ENCODE peak calls at places on chromosome 11, in ten cellular contexts. One of them, this sample, is unnamed.

GRCh38 chr11:30364139-30364875 is 41.4 kb downstream of the ARL14EP start:
- DNase-seq in kidney epithelial cell: no peak
- DNase-seq in IMR-90: no peak
- DNase-seq in AG10803: no peak
- DNase-seq in Peyer's patch: no peak
- DNase-seq in lower lobe of right lung: no peak
- DNase-seq in tibial artery: no peak
- DNase-seq in brain microvascular endothelial cell: no peak
- DNase-seq in AG09309: no peak
- DNase-seq in PC-9: no peak
- DNase-seq in this sample: no peak

GRCh38 chr11:76975513-76975912 is 58.7 kb upstream of the B3GNT6 start:
- DNase-seq in brain microvascular endothelial cell: no peak
- DNase-seq in AG10803: no peak
- DNase-seq in kidney epithelial cell: no peak
- DNase-seq in tibial artery: no peak
- DNase-seq in Peyer's patch: no peak
- DNase-seq in PC-9: no peak
- DNase-seq in AG09309: no peak
- DNase-seq in lower lobe of right lung: no peak
- DNase-seq in IMR-90: no peak
- DNase-seq in this sample: no peak

GRCh38 chr11:43367382-43368178 is 8.9 kb downstream of the TTC17 start:
- DNase-seq in PC-9: no peak
- DNase-seq in brain microvascular endothelial cell: no peak
- DNase-seq in IMR-90: peak
- DNase-seq in tibial artery: no peak
- DNase-seq in AG09309: no peak
- DNase-seq in kidney epithelial cell: no peak
- DNase-seq in Peyer's patch: no peak
- DNase-seq in AG10803: no peak
- DNase-seq in lower lobe of right lung: no peak
- DNase-seq in this sample: no peak

GRCh38 chr11:33633251-33634003 is 67.2 kb downstream of the C11orf91 start:
- DNase-seq in tibial artery: no peak
- DNase-seq in brain microvascular endothelial cell: peak
- DNase-seq in PC-9: peak
- DNase-seq in Peyer's patch: no peak
- DNase-seq in IMR-90: peak
- DNase-seq in AG09309: no peak
- DNase-seq in lower lobe of right lung: no peak
- DNase-seq in AG10803: peak
- DNase-seq in kidney epithelial cell: peak
- DNase-seq in this sample: no peak

GRCh38 chr11:66842896-66843775 is at the start of gene RCE1:
- DNase-seq in brain microvascular endothelial cell: peak
- DNase-seq in PC-9: peak
- DNase-seq in lower lobe of right lung: peak
- DNase-seq in Peyer's patch: peak
- DNase-seq in IMR-90: peak
- DNase-seq in AG09309: peak
- DNase-seq in AG10803: peak
- DNase-seq in kidney epithelial cell: peak
- DNase-seq in tibial artery: peak
- DNase-seq in this sample: peak

GRCh38 chr11:27294654-27295053 is 68.4 kb downstream of the CCDC34 start:
- DNase-seq in Peyer's patch: no peak
- DNase-seq in AG09309: no peak
- DNase-seq in lower lobe of right lung: no peak
- DNase-seq in brain microvascular endothelial cell: no peak
- DNase-seq in kidney epithelial cell: no peak
- DNase-seq in PC-9: no peak
- DNase-seq in AG10803: no peak
- DNase-seq in IMR-90: no peak
- DNase-seq in tibial artery: no peak
- DNase-seq in this sample: no peak

GRCh38 chr11:86397351-86397750 is 22.7 kb downstream of the CCDC81 start:
- DNase-seq in kidney epithelial cell: no peak
- DNase-seq in Peyer's patch: no peak
- DNase-seq in AG10803: no peak
- DNase-seq in PC-9: no peak
- DNase-seq in lower lobe of right lung: no peak
- DNase-seq in AG09309: no peak
- DNase-seq in tibial artery: no peak
- DNase-seq in IMR-90: no peak
- DNase-seq in brain microvascular endothelial cell: no peak
- DNase-seq in this sample: no peak

GRCh38 chr11:5204787-5205186 is 4.3 kb upstream of the OR51V1 start:
- DNase-seq in PC-9: no peak
- DNase-seq in AG09309: peak
- DNase-seq in lower lobe of right lung: no peak
- DNase-seq in kidney epithelial cell: peak
- DNase-seq in Peyer's patch: no peak
- DNase-seq in tibial artery: no peak
- DNase-seq in IMR-90: peak
- DNase-seq in brain microvascular endothelial cell: peak
- DNase-seq in AG10803: peak
- DNase-seq in this sample: no peak

GRCh38 chr11:6667733-6668374 is 12.2 kb upstream of the DCHS1 start:
- DNase-seq in AG09309: no peak
- DNase-seq in kidney epithelial cell: no peak
- DNase-seq in AG10803: peak
- DNase-seq in tibial artery: no peak
- DNase-seq in lower lobe of right lung: no peak
- DNase-seq in brain microvascular endothelial cell: peak
- DNase-seq in PC-9: no peak
- DNase-seq in Peyer's patch: no peak
- DNase-seq in IMR-90: peak
- DNase-seq in this sample: no peak

GRCh38 chr11:76659672-76660532 is 10.6 kb downstream of the LRRC32 start:
- DNase-seq in IMR-90: no peak
- DNase-seq in lower lobe of right lung: peak
- DNase-seq in PC-9: no peak
- DNase-seq in AG10803: no peak
- DNase-seq in kidney epithelial cell: no peak
- DNase-seq in Peyer's patch: peak
- DNase-seq in tibial artery: peak
- DNase-seq in AG09309: no peak
- DNase-seq in brain microvascular endothelial cell: no peak
- DNase-seq in this sample: peak

GRCh38 chr11:75152090-75152489 is 1.2 kb downstream of the SLCO2B1 start:
- DNase-seq in IMR-90: no peak
- DNase-seq in AG09309: no peak
- DNase-seq in tibial artery: no peak
- DNase-seq in PC-9: no peak
- DNase-seq in Peyer's patch: no peak
- DNase-seq in AG10803: no peak
- DNase-seq in brain microvascular endothelial cell: no peak
- DNase-seq in kidney epithelial cell: no peak
- DNase-seq in lower lobe of right lung: no peak
- DNase-seq in this sample: no peak

GRCh38 chr11:118437046-118437735 is 899 bp downstream of the KMT2A start:
- DNase-seq in tibial artery: peak
- DNase-seq in IMR-90: peak
- DNase-seq in brain microvascular endothelial cell: no peak
- DNase-seq in kidney epithelial cell: no peak
- DNase-seq in AG09309: no peak
- DNase-seq in Peyer's patch: peak
- DNase-seq in lower lobe of right lung: peak
- DNase-seq in AG10803: peak
- DNase-seq in PC-9: no peak
- DNase-seq in this sample: no peak

GRCh38 chr11:69691449-69691848 is 12.4 kb downstream of the FGF19 start:
- DNase-seq in lower lobe of right lung: no peak
- DNase-seq in tibial artery: no peak
- DNase-seq in Peyer's patch: no peak
- DNase-seq in brain microvascular endothelial cell: no peak
- DNase-seq in AG09309: no peak
- DNase-seq in IMR-90: peak
- DNase-seq in AG10803: peak
- DNase-seq in kidney epithelial cell: no peak
- DNase-seq in PC-9: peak
- DNase-seq in this sample: no peak

GRCh38 chr11:60840711-60841430 is 1.0 kb upstream of the CCDC86 start:
- DNase-seq in tibial artery: peak
- DNase-seq in lower lobe of right lung: no peak
- DNase-seq in AG09309: peak
- DNase-seq in brain microvascular endothelial cell: peak
- DNase-seq in AG10803: peak
- DNase-seq in PC-9: no peak
- DNase-seq in Peyer's patch: peak
- DNase-seq in kidney epithelial cell: peak
- DNase-seq in IMR-90: peak
- DNase-seq in this sample: no peak

GRCh38 chr11:122322369-122322768 is 206.4 kb upstream of the BLID start:
- DNase-seq in tibial artery: peak
- DNase-seq in kidney epithelial cell: no peak
- DNase-seq in lower lobe of right lung: no peak
- DNase-seq in Peyer's patch: no peak
- DNase-seq in PC-9: no peak
- DNase-seq in IMR-90: peak
- DNase-seq in AG09309: peak
- DNase-seq in brain microvascular endothelial cell: no peak
- DNase-seq in AG10803: peak
- DNase-seq in this sample: no peak

GRCh38 chr11:124897681-124898680 is at the start of gene ROBO4:
- DNase-seq in AG09309: peak
- DNase-seq in Peyer's patch: no peak
- DNase-seq in brain microvascular endothelial cell: peak
- DNase-seq in lower lobe of right lung: no peak
- DNase-seq in tibial artery: peak
- DNase-seq in kidney epithelial cell: peak
- DNase-seq in AG10803: peak
- DNase-seq in PC-9: peak
- DNase-seq in IMR-90: peak
- DNase-seq in this sample: no peak
- TF ChIP-seq CTCF in AG09309: peak
- TF ChIP-seq CTCF in Peyer's patch: no peak
- TF ChIP-seq CTCF in brain microvascular endothelial cell: peak
- TF ChIP-seq CTCF in lower lobe of right lung: no peak
- TF ChIP-seq CTCF in tibial artery: no peak
- TF ChIP-seq CTCF in kidney epithelial cell: peak
- TF ChIP-seq CTCF in AG10803: peak
- TF ChIP-seq CTCF in PC-9: no peak
- TF ChIP-seq CTCF in IMR-90: no peak
- TF ChIP-seq CTCF in this sample: no peak

GRCh38 chr11:96187779-96188624 is 155.0 kb downstream of the MAML2 start:
- DNase-seq in lower lobe of right lung: no peak
- DNase-seq in AG10803: peak
- DNase-seq in PC-9: peak
- DNase-seq in Peyer's patch: no peak
- DNase-seq in tibial artery: peak
- DNase-seq in AG09309: peak
- DNase-seq in IMR-90: peak
- DNase-seq in brain microvascular endothelial cell: peak
- DNase-seq in kidney epithelial cell: peak
- DNase-seq in this sample: no peak
- H3K4me3 ChIP-seq in lower lobe of right lung: no peak
- H3K4me3 ChIP-seq in AG10803: peak
- H3K4me3 ChIP-seq in PC-9: peak
- H3K4me3 ChIP-seq in Peyer's patch: no peak
- H3K4me3 ChIP-seq in tibial artery: no peak
- H3K4me3 ChIP-seq in AG09309: no peak
- H3K4me3 ChIP-seq in IMR-90: no peak
- H3K4me3 ChIP-seq in brain microvascular endothelial cell: no peak
- H3K4me3 ChIP-seq in kidney epithelial cell: no peak
- H3K4me3 ChIP-seq in this sample: no peak

GRCh38 chr11:123430736-123431356 is 777 bp downstream of the GRAMD1B start:
- DNase-seq in lower lobe of right lung: peak
- DNase-seq in PC-9: peak
- DNase-seq in brain microvascular endothelial cell: peak
- DNase-seq in Peyer's patch: peak
- DNase-seq in tibial artery: peak
- DNase-seq in AG09309: no peak
- DNase-seq in AG10803: peak
- DNase-seq in IMR-90: peak
- DNase-seq in kidney epithelial cell: no peak
- DNase-seq in this sample: peak

GRCh38 chr11:123434911-123435310 is 4.8 kb downstream of the GRAMD1B start:
- DNase-seq in Peyer's patch: no peak
- DNase-seq in lower lobe of right lung: no peak
- DNase-seq in PC-9: peak
- DNase-seq in AG09309: no peak
- DNase-seq in tibial artery: no peak
- DNase-seq in AG10803: no peak
- DNase-seq in kidney epithelial cell: no peak
- DNase-seq in IMR-90: no peak
- DNase-seq in brain microvascular endothelial cell: no peak
- DNase-seq in this sample: no peak

GRCh38 chr11:123437236-123437979 is 7.3 kb downstream of the GRAMD1B start:
- DNase-seq in IMR-90: no peak
- DNase-seq in kidney epithelial cell: no peak
- DNase-seq in tibial artery: no peak
- DNase-seq in lower lobe of right lung: no peak
- DNase-seq in AG09309: no peak
- DNase-seq in brain microvascular endothelial cell: no peak
- DNase-seq in PC-9: no peak
- DNase-seq in AG10803: no peak
- DNase-seq in Peyer's patch: no peak
- DNase-seq in this sample: no peak

GRCh38 chr11:123431619-123432018 is 1.6 kb downstream of the GRAMD1B start:
- DNase-seq in PC-9: peak
- DNase-seq in tibial artery: no peak
- DNase-seq in IMR-90: peak
- DNase-seq in lower lobe of right lung: no peak
- DNase-seq in Peyer's patch: no peak
- DNase-seq in AG09309: no peak
- DNase-seq in brain microvascular endothelial cell: no peak
- DNase-seq in kidney epithelial cell: no peak
- DNase-seq in AG10803: no peak
- DNase-seq in this sample: no peak

DNA sequence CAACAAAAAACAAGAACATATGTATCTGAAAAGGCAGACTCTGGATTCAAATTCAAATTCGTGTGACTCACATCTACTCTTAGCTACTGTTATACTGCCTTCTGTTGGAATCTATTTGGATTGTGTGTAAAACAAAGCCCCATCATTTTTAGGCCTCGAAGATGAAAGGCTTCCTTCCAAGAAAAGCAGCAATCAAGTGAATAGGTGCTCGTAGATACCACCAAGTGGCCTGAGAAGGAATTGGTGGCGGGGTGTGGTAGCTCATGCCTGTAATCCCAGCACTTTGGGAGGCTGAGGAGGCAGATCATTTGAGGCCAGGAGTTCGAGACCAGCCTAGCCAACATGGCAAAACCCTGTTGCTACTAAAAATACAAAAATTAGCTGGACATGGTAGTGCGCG is 4.2 kb downstream of the GRAMD1B start:
- DNase-seq in PC-9: no peak
- DNase-seq in lower lobe of right lung: no peak
- DNase-seq in IMR-90: peak
- DNase-seq in AG10803: peak
- DNase-seq in AG09309: no peak
- DNase-seq in tibial artery: no peak
- DNase-seq in kidney epithelial cell: no peak
- DNase-seq in Peyer's patch: peak
- DNase-seq in brain microvascular endothelial cell: no peak
- DNase-seq in this sample: no peak
- TF ChIP-seq CTCF in PC-9: no peak
- TF ChIP-seq CTCF in lower lobe of right lung: no peak
- TF ChIP-seq CTCF in IMR-90: peak
- TF ChIP-seq CTCF in AG10803: peak
- TF ChIP-seq CTCF in AG09309: peak
- TF ChIP-seq CTCF in tibial artery: no peak
- TF ChIP-seq CTCF in kidney epithelial cell: no peak
- TF ChIP-seq CTCF in Peyer's patch: no peak
- TF ChIP-seq CTCF in brain microvascular endothelial cell: peak
- TF ChIP-seq CTCF in this sample: no peak

GRCh38 chr11:9775393-9775780 is 111.5 kb downstream of the SWAP70 start:
- DNase-seq in tibial artery: no peak
- DNase-seq in AG10803: no peak
- DNase-seq in lower lobe of right lung: no peak
- DNase-seq in IMR-90: no peak
- DNase-seq in PC-9: no peak
- DNase-seq in AG09309: no peak
- DNase-seq in Peyer's patch: no peak
- DNase-seq in kidney epithelial cell: no peak
- DNase-seq in brain microvascular endothelial cell: no peak
- DNase-seq in this sample: no peak
- H3K4me3 ChIP-seq in tibial artery: no peak
- H3K4me3 ChIP-seq in AG10803: no peak
- H3K4me3 ChIP-seq in lower lobe of right lung: no peak
- H3K4me3 ChIP-seq in IMR-90: no peak
- H3K4me3 ChIP-seq in PC-9: no peak
- H3K4me3 ChIP-seq in AG09309: peak
- H3K4me3 ChIP-seq in Peyer's patch: no peak
- H3K4me3 ChIP-seq in kidney epithelial cell: no peak
- H3K4me3 ChIP-seq in brain microvascular endothelial cell: no peak
- H3K4me3 ChIP-seq in this sample: no peak

This sample was measured in dorsolateral prefrontal cortex.